ENCODE peak calls at places on chromosomes 7 and 10, in seven cellular contexts. A, U, R, O, G, E and X are unnamed samples.

GRCh38 chr7:96953676-96954513 is 51.5 kb upstream of the DLX6 start:
- DNase-seq in R (no peak), A (no peak), U (no peak), E (no peak), G (no peak), O (no peak), X (peak; percentile 1)

GRCh38 chr7:135672560-135673359 is 10.4 kb downstream of the STMP1 start:
- DNase-seq in G (peak; percentile 64), U (peak; percentile 60), A (peak; percentile 68), O (peak; percentile 52), E (peak; percentile 61), R (no peak), X (peak; percentile 62)

GRCh38 chr10:123800299-123800698 is 91.3 kb downstream of the CPXM2 start:
- DNase-seq in G (no peak), U (no peak), A (no peak), R (no peak), E (no peak), O (no peak), X (peak; percentile 15)

GRCh38 chr10:78362406-78363022 is 328.9 kb downstream of the RPS24 start:
- DNase-seq in A (no peak), G (peak; percentile 17), R (no peak), E (no peak), U (no peak), O (no peak), X (no peak)

GRCh38 chr10:123858039-123858740 is 33.4 kb downstream of the CPXM2 start:
- DNase-seq in A (no peak), E (no peak), R (no peak), G (no peak), O (no peak), U (no peak), X (no peak)

GRCh38 chr7:116139007-116139406 is 71.3 kb upstream of the TES start:
- DNase-seq in G (peak; percentile 92), A (no peak), E (no peak), R (no peak), O (no peak), U (no peak), X (peak; percentile 46)

GRCh38 chr7:151503902-151504714 is 15.6 kb downstream of the RHEB start:
- DNase-seq in E (no peak), G (no peak), O (peak; percentile 88), U (no peak), A (no peak), R (no peak), X (peak; percentile 62)

GRCh38 chr7:55335151-55335550 is 30.0 kb upstream of the LANCL2 start:
- DNase-seq in E (no peak), R (no peak), A (no peak), G (no peak), U (no peak), O (no peak), X (no peak)

GRCh38 chr7:48087349-48087748 is 1.7 kb upstream of the UPP1 start:
- DNase-seq in E (no peak), R (no peak), G (no peak), A (no peak), O (peak; percentile 69), U (peak; percentile 81), X (peak; percentile 85)

GRCh38 chr10:73790886-73791625 is 5.7 kb downstream of the ZSWIM8 start:
- DNase-seq in U (no peak), G (no peak), R (no peak), O (no peak), A (no peak), E (no peak), X (no peak)

GRCh38 chr7:107938448-107939250 is 47.7 kb downstream of the DLD start:
- DNase-seq in A (no peak), O (no peak), G (no peak), E (no peak), R (no peak), U (no peak), X (peak; percentile 48)

GRCh38 chr7:100965723-100966541 is 3.4 kb upstream of the MUC12 start:
- DNase-seq in U (peak; percentile 67), A (peak; percentile 98), G (no peak), E (no peak), R (peak; percentile 63), O (peak; percentile 81), X (no peak)

GRCh38 chr7:126760914-126761577 is 491.7 kb downstream of the GRM8 start:
- DNase-seq in R (no peak), A (no peak), O (no peak), E (no peak), G (no peak), U (no peak), X (no peak)

GRCh38 chr10:44752451-44753441 is 158.4 kb upstream of the TMEM72 start:
- DNase-seq in E (peak; percentile 84), U (no peak), R (no peak), O (no peak), A (no peak), G (peak; percentile 19), X (peak; percentile 100)